ENCODE peak calls at places on chromosomes 4 and X, in five cellular contexts. S is NT2/D1, P is GM23248, N is DND-41, G is PC-3. I is an unnamed sample.

GRCh38 chr4:36402008-36402758 is 120.8 kb downstream of the DTHD1 start:
- DNase-seq in S (no peak), P (no peak), N (no peak), G (no peak), I (no peak)

GRCh38 chr4:188403272-188403671 is 264.0 kb downstream of the TRIML1 start:
- DNase-seq in S (no peak), P (no peak), N (no peak), G (no peak), I (peak)

GRCh38 chr4:117577686-117578085 is 456.6 kb upstream of the NDST3 start:
- DNase-seq in S (no peak), P (no peak), N (no peak), G (peak), I (no peak)

GRCh38 chrX:39667746-39668507 is 429.8 kb downstream of the BCOR start:
- DNase-seq in S (no peak), P (no peak), N (no peak), G (no peak), I (no peak)

GRCh38 chrX:72621619-72622485 is 49.2 kb upstream of the HDAC8 start:
- DNase-seq in S (no peak), P (peak), N (no peak), G (peak), I (no peak)

GRCh38 chr4:107600456-107600855 is 119.6 kb downstream of the PAPSS1 start:
- DNase-seq in S (no peak), P (peak), N (no peak), G (no peak), I (no peak)

GRCh38 chr4:128850252-128850651 is 40.8 kb downstream of the JADE1 start:
- DNase-seq in S (no peak), P (no peak), N (no peak), G (no peak), I (no peak)

GRCh38 chr4:78684196-78685079 is 91.7 kb upstream of the BMP2K start:
- DNase-seq in S (no peak), P (no peak), N (no peak), G (peak), I (no peak)

GRCh38 chr4:92199135-92199534 is 104.6 kb upstream of the GRID2 start:
- DNase-seq in S (no peak), P (no peak), N (no peak), G (no peak), I (no peak)

GRCh38 chrX:1274786-1275185 is 6.2 kb downstream of the CSF2RA start:
- DNase-seq in S (no peak), P (no peak), N (no peak), G (no peak), I (no peak)

GRCh38 chrX:94204524-94204923 is 530.5 kb downstream of the FAM133A start:
- DNase-seq in S (no peak), P (no peak), N (no peak), G (no peak), I (no peak)

GRCh38 chrX:73289039-73289438 is 74.4 kb upstream of the NAP1L2 start:
- DNase-seq in S (peak), P (peak), N (no peak), G (no peak), I (peak)

GRCh38 chrX:18047440-18047940 is 173.2 kb downstream of the BEND2 start:
- DNase-seq in S (no peak), P (no peak), N (no peak), G (peak), I (no peak)

GRCh38 chr4:155796031-155796430 is 37.2 kb downstream of the GUCY1B1 start:
- DNase-seq in S (no peak), P (peak), N (no peak), G (peak), I (peak)

GRCh38 chr4:1092026-1092982 is 21.1 kb downstream of the RNF212 start:
- DNase-seq in S (no peak), P (peak), N (no peak), G (no peak), I (no peak)

GRCh38 chrX:21711126-21711847 is 46.6 kb downstream of the SMPX start:
- DNase-seq in S (no peak), P (peak), N (no peak), G (no peak), I (no peak)

GRCh38 chr4:152613841-152614240 is 66.0 kb downstream of the TMEM154 start:
- DNase-seq in S (no peak), P (no peak), N (no peak), G (no peak), I (no peak)

GRCh38 chr4:82721819-82722423 is 76.7 kb downstream of the SCD5 start:
- DNase-seq in S (no peak), P (peak), N (peak), G (peak), I (peak)

GRCh38 chr4:53465291-53465690 is 87.8 kb downstream of the FIP1L1 start:
- DNase-seq in S (no peak), P (no peak), N (no peak), G (no peak), I (no peak)

GRCh38 chr4:53465891-53466290 is 88.5 kb downstream of the FIP1L1 start:
- DNase-seq in S (no peak), P (no peak), N (no peak), G (no peak), I (no peak)

GRCh38 chr4:53461244-53461643 is 83.8 kb downstream of the FIP1L1 start:
- DNase-seq in S (no peak), P (peak), N (no peak), G (no peak), I (no peak)

GRCh38 chr4:53459548-53459947 is 82.1 kb downstream of the FIP1L1 start:
- DNase-seq in S (no peak), P (peak), N (no peak), G (peak), I (no peak)

GRCh38 chr4:53463340-53463739 is 85.9 kb downstream of the FIP1L1 start:
- DNase-seq in S (no peak), P (no peak), N (no peak), G (no peak), I (no peak)
- H3K9ac ChIP-seq in S (no peak), P (no peak), N (no peak), G (no peak), I (no peak)

GRCh38 chr4:4289055-4289454 is 899 bp downstream of the LYAR start:
- DNase-seq in S (no peak), P (peak), N (no peak), G (no peak), I (no peak)
- H3K9ac ChIP-seq in S (peak), P (peak), N (peak), G (peak), I (peak)

DNA sequence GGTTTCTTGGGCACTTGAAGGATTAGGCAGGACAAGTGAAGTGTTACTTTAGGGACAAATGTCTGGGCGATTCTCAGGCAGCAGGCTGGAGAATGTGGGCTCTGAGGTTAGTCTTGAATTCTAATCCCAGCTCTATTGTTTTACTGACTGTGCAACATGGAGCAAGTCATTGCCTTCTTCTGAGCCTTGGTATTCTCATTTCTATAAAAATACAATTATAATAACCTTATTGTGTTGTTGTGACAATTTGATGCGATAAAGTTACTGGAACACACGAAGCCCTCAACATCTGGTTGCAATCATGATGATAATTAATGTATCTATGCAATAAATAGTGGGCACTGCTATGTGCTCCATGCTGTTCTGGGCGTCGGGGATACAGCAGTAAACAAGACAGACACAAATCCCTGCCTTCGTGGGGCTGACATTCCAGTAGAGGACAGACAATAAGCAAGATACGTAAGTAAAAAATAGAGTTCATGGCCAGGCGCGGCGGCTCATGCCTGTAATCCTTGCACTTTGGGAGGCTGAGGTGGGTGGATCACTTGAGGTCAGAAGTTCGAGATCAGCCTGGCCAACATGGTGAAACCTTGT is 112.2 kb downstream of the SHROOM3 start:
- DNase-seq in S (no peak), P (no peak), N (no peak), G (no peak), I (peak)
- H3K9ac ChIP-seq in S (no peak), P (peak), N (no peak), G (peak), I (no peak)

GRCh38 chrX:105876658-105877057 is 54.3 kb downstream of the NRK start:
- DNase-seq in S (peak), P (no peak), N (no peak), G (peak), I (peak)
- H3K9ac ChIP-seq in S (no peak), P (no peak), N (no peak), G (no peak), I (no peak)

GRCh38 chr4:125520258-125520990 is 205.7 kb downstream of the FAT4 start:
- DNase-seq in S (no peak), P (no peak), N (no peak), G (no peak), I (no peak)

GRCh38 chr4:125517831-125518230 is 203.1 kb downstream of the FAT4 start:
- DNase-seq in S (no peak), P (no peak), N (no peak), G (peak), I (no peak)

GRCh38 chr4:125522588-125522987 is 207.8 kb downstream of the FAT4 start:
- DNase-seq in S (no peak), P (no peak), N (no peak), G (no peak), I (no peak)

GRCh38 chr4:125518281-125518680 is 203.5 kb downstream of the FAT4 start:
- DNase-seq in S (no peak), P (no peak), N (no peak), G (no peak), I (no peak)

GRCh38 chr4:125519376-125520171 is 204.8 kb downstream of the FAT4 start:
- DNase-seq in S (no peak), P (no peak), N (no peak), G (no peak), I (no peak)
- H3K9ac ChIP-seq in S (no peak), P (no peak), N (no peak), G (no peak), I (no peak)

I was measured in neural progenitor cell.